ENCODE peak calls at places on chromosomes 4 and X, in six cellular contexts. D, L, O, F, C and T are unnamed samples.

GRCh38 chr4:6324461-6324998 is 54.9 kb downstream of the WFS1 start:
- DNase-seq in D (no peak), L (no peak), O (no peak), F (no peak), C (peak), T (no peak)

GRCh38 chrX:153544747-153545146 is 27.3 kb downstream of the ATP2B3 start:
- DNase-seq in D (no peak), L (no peak), O (no peak), F (no peak), C (no peak), T (no peak)

GRCh38 chr4:23374280-23374679 is 515.6 kb downstream of the PPARGC1A start:
- DNase-seq in D (no peak), L (no peak), O (peak), F (no peak), C (no peak), T (no peak)

GRCh38 chr4:150821641-150822040 is 193.4 kb downstream of the LRBA start:
- DNase-seq in D (no peak), L (no peak), O (no peak), F (no peak), C (no peak), T (no peak)

GRCh38 chrX:86148024-86148511 is at the start of gene DACH2:
- DNase-seq in D (peak), L (peak), O (no peak), F (peak), C (peak), T (peak)

GRCh38 chr4:183345261-183345660 is 23.0 kb upstream of the CLDN24 start:
- DNase-seq in D (no peak), L (no peak), O (no peak), F (no peak), C (no peak), T (no peak)

GRCh38 chr4:14967982-14968381 is 34.3 kb upstream of the CPEB2 start:
- DNase-seq in D (no peak), L (peak), O (no peak), F (no peak), C (no peak), T (no peak)

GRCh38 chr4:38904090-38904666 is 36.6 kb downstream of the FAM114A1 start:
- DNase-seq in D (no peak), L (no peak), O (peak), F (no peak), C (no peak), T (no peak)

GRCh38 chrX:74232859-74233258 is 71.1 kb upstream of the ZCCHC13 start:
- DNase-seq in D (peak), L (peak), O (peak), F (no peak), C (no peak), T (no peak)

GRCh38 chr4:184953971-184954370 is 64.3 kb upstream of the HELT start:
- DNase-seq in D (no peak), L (no peak), O (no peak), F (no peak), C (no peak), T (no peak)

GRCh38 chr4:97646997-97647396 is 496.3 kb downstream of the STPG2 start:
- DNase-seq in D (peak), L (peak), O (no peak), F (no peak), C (no peak), T (no peak)

GRCh38 chrX:42869659-42870476 is 91.9 kb upstream of the PPP1R2C start:
- DNase-seq in D (no peak), L (no peak), O (no peak), F (no peak), C (no peak), T (no peak)

GRCh38 chrX:67544281-67544680 is 460 bp downstream of the AR start:
- DNase-seq in D (no peak), L (peak), O (no peak), F (no peak), C (peak), T (no peak)

GRCh38 chr4:5912614-5913019 is 19.7 kb upstream of the CRMP1 start:
- DNase-seq in D (no peak), L (no peak), O (no peak), F (no peak), C (no peak), T (no peak)

GRCh38 chr4:53654300-53654758 is 63.0 kb upstream of the LNX1 start:
- DNase-seq in D (no peak), L (peak), O (no peak), F (no peak), C (no peak), T (no peak)

GRCh38 chrX:29237972-29238371 is 650.7 kb downstream of the IL1RAPL1 start:
- DNase-seq in D (no peak), L (no peak), O (no peak), F (no peak), C (no peak), T (no peak)

GRCh38 chr4:163681208-163681821 is 186.8 kb downstream of the TMA16 start:
- DNase-seq in D (no peak), L (peak), O (peak), F (no peak), C (no peak), T (no peak)

GRCh38 chr4:163673848-163674702 is 179.6 kb downstream of the TMA16 start:
- DNase-seq in D (no peak), L (no peak), O (no peak), F (no peak), C (no peak), T (no peak)

GRCh38 chr4:163680390-163681098 is 186.1 kb downstream of the TMA16 start:
- DNase-seq in D (no peak), L (no peak), O (no peak), F (no peak), C (no peak), T (no peak)

DNA sequence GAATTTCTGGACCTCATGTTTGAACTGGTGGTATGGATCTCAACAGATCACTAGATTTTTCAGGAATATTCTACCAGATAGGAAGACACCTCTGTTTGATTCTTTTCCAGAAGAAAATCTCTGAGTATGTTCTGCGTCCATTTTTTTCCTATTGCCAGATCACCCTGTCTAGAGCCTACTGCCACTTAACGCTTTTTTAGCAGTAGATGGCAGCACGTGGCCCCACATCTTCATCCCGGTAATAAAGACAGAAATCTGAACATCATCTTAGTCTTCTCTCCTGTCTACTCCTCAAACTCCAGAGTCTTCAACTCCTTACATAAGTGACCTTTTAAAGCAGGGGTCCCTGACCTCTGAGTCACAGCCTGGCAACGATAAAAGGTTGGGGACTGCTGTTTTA is 184.7 kb downstream of the TMA16 start:
- DNase-seq in D (peak), L (peak), O (peak), F (peak), C (no peak), T (no peak)
- TF ChIP-seq CTCF in D (peak), L (peak), O (no peak), F (peak), C (no peak), T (no peak)

DNA sequence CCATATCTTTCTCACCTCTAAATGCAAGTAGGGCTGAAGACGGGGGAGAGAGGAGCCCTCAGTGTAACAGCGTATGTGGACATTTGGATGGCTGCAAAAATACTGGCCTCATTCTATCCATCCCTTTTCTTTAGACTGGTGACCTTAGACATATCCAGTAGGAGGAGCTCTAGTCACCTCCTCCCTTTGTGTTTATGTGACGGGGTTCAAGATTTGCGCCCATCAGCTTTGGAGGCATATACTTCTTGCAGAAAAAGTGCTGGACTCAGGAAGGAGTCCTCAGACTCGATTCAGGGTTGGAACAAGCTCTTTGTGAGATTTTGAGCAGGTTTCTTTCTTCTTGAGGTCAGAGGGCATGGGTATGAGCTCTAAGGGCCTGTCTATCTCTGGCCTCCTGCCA is 86.2 kb downstream of the MAMLD1 start:
- DNase-seq in D (no peak), L (no peak), O (no peak), F (no peak), C (no peak), T (no peak)
- TF ChIP-seq CTCF in D (no peak), L (no peak), O (no peak), F (peak), C (no peak), T (no peak)

DNA sequence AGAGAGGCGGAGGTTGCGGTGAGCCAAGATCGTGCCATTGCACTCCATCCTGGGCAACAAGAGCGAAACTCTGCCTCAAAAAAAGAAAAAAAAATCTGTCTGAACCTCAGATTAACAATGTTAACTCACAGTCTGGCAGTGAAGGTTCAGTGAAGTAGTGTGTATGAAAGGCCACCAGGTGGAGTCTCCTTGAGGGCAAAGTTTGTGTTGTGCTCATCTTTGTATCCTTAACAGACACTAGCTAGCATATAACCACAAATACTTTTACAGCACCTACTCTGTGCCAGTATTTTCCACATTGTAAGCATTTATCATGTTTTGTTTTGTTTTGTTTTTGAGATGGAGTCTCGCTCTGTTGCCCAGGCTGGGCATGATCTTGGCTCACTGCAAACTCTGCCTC is 46.0 kb upstream of the MGST2 start:
- DNase-seq in D (peak), L (peak), O (peak), F (no peak), C (no peak), T (no peak)
- TF ChIP-seq CTCF in D (peak), L (peak), O (peak), F (peak), C (peak), T (peak)

DNA sequence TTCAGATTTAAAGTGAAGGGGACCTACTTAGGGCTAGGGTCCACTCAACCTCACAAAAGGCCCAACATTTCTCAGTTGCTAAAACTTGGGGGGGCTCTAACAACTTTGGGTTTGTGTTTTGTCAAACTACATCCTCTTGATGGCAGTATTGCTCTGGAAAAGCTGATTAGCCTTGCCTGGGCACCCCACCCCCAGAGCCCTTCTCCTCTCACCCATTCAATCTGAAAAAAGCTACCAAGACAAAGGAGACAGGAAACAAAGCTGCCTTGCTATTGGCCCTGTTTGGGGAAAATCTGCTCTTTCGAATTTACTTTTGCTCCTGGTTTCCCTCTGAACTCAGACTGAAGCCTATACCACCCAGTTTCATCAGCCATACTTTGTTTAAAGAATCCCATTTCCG is 195.2 kb upstream of the STK26 start:
- DNase-seq in D (peak), L (no peak), O (peak), F (no peak), C (no peak), T (no peak)
- TF ChIP-seq CTCF in D (peak), L (peak), O (no peak), F (no peak), C (no peak), T (peak)